ENCODE peak calls at places on chromosomes 4 and X, in five cellular contexts. J is WTC11, V is RWPE2, B is HFF-Myc, Y is mammary epithelial cell. R is an unnamed sample.

GRCh38 chr4:103118171-103118570 is 18.5 kb upstream of the BDH2 start:
- DNase-seq in Y (no peak), V (no peak), B (no peak), J (no peak), R (no peak)

GRCh38 chr4:144650311-144650820 is 4.4 kb downstream of the HHIP start:
- DNase-seq in Y (no peak), V (no peak), J (no peak), B (no peak), R (no peak)

GRCh38 chr4:139279723-139280620 is at the start of gene MGARP:
- DNase-seq in J (peak), Y (peak), V (peak), B (no peak), R (no peak)

GRCh38 chr4:180407273-180407885 is 1835.8 kb upstream of the TENM3 start:
- DNase-seq in V (no peak), B (no peak), J (no peak), Y (no peak), R (no peak)

GRCh38 chr4:111506706-111507105 is 638.5 kb upstream of the FAM241A start:
- DNase-seq in B (no peak), J (no peak), Y (no peak), V (no peak), R (no peak)

GRCh38 chr4:156558365-156559025 is 413.1 kb downstream of the PDGFC start:
- DNase-seq in B (no peak), V (no peak), J (no peak), Y (no peak), R (no peak)

GRCh38 chr4:108738307-108738706 is 24.5 kb downstream of the ETNPPL start:
- DNase-seq in J (no peak), Y (peak), V (no peak), B (no peak), R (no peak)

GRCh38 chrX:94914235-94914634 is 1240.2 kb downstream of the FAM133A start:
- DNase-seq in J (no peak), V (no peak), B (no peak), Y (no peak), R (no peak)

GRCh38 chr4:5812506-5813229 is 80.2 kb downstream of the CRMP1 start:
- DNase-seq in B (peak), J (no peak), Y (peak), V (no peak), R (no peak)

GRCh38 chrX:20594985-20595384 is 328.3 kb upstream of the RPS6KA3 start:
- DNase-seq in B (no peak), Y (no peak), V (no peak), J (no peak), R (no peak)

GRCh38 chrX:30597258-30598012 is 19.9 kb upstream of the TASL start:
- DNase-seq in B (no peak), V (no peak), Y (no peak), J (no peak), R (no peak)

DNA sequence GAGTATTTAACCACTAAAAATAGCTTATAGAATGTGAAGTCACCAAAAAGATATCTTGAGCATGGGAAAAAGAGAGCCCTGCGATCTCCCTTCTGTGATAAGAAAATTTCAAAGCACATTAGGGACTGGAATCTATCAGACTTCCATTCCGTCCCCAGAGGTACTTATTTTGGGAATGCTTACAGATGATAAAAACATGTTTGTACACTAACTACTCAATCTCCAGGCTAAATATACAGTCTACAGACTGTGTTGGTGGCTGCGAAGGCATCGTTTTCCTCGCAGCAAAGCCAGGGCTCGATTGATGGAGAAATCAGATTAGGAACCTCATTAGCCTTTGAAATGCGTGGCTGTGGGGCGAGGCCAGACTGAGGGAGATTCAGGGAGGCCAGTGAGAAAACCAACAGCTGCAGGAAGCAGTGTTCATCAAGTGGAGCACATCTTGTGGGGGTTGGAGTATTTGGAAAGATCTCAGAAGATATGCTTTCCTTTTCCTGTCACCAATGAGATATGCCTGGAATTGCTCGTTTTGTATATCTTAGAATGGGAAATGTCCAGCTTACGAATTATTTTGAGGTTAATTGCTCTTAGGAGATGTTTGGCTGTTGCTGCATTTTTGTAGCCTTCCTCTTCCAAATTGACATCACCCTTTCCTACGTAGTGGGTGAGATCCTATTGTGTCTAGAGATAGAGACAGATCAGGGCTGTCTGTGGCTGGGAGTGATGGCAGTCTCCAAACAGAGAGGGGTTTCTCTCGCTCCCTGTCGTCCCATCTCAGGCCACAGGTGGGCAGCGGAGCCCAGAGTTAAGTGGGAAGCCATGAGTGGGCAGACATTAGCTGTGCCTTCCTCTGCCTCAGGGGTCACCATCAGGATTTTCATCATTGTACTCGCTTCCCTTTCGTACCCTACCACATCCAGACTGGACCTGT is 225.0 kb upstream of the FAT1 start:
- DNase-seq in J (peak), Y (no peak), B (no peak), V (no peak), R (no peak)
- TF ChIP-seq CTCF in J (peak), Y (peak), B (peak), V (peak), R (peak)

DNA sequence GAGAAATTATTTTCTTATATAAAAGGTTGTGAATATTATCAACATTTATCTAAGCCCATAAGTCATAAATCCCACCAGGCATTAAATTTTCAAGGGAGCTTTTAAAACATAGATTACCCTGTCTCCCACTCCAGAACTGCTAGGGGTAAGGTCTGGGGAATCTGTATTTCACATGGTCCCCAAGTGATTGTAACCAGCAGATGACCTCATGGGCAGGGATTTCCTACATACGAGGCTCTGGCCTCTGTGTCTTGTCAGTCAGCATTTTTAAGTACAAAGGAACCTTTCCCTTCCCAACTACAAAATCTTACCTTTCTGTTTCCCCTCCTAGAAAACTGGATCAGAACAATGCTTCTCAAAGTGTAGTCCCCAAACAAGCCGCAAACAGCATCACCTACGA is 188.6 kb downstream of the TSPAN5 start:
- DNase-seq in J (no peak), Y (no peak), V (no peak), B (no peak), R (no peak)
- TF ChIP-seq CTCF in J (no peak), Y (no peak), V (no peak), B (no peak), R (no peak)

DNA sequence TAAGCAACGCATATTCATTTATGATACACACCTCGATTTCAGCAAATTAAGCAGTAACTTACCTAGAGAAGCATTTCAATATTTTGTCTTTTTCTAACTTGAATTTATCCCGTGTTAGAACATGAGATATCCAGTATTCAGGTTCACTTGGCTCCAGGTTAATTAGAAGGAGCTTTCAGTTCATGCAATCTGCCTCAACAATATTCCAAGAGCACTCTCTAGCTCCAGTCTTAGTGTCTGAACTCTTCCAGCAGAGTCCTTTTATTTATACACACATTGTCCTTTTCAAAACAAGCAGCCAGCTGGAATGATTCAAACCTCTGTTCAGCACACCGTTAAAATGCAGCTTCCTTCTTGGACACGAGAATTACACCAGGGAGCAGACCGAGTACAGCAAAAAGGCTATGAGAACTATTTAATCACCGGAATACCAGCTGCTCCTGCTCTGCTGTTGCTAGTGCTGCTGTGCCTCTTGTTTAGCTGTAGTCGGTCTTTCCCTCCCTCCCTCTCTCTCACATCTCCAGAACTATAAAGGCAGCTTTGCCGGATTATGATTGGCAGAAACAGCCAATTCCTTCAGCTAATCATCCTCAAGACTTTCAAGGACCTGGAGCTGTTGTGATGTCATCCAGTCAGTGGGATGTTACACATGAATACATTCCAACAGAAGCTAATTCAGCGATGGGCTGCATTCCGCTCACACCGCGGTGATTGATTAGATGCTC is at the start of gene NDST4:
- DNase-seq in J (no peak), V (no peak), Y (peak), B (no peak), R (no peak)
- TF ChIP-seq CTCF in J (no peak), V (no peak), Y (no peak), B (no peak), R (peak)

DNA sequence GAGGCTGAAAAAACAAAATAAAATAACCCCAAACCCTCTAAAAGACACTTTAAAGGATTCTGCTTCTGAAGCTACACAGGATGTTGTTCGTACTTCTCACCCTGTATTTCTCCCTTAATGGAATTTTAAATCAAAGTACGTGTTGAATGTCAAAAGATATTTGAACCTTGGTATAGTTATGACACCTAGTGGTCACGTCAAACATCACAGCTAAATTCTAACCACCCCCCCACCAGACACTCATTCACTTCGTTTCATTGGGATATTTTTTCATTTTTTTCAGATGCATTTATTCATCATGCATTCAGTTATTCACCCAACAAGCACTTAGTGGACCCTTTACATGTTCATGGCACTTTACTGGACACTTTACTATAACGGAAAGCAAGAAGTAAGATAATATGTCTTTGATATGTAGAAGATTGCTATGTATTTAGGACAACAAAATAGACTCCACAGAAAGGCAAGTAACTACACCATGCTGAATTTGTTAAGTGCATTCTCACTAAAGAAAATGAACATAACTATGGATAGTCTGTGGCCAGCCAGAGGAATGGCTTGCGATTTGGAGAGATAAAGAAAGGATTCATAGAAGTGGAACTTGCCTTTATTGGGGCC is 62.5 kb upstream of the GPR174 start:
- DNase-seq in Y (peak), V (no peak), B (no peak), J (no peak), R (no peak)
- TF ChIP-seq CTCF in Y (peak), V (peak), B (peak), J (no peak), R (peak)

GRCh38 chr4:165345663-165346417 is 18.4 kb downstream of the MSMO1 start:
- DNase-seq in V (no peak), B (no peak), J (no peak), Y (no peak), R (no peak)
- TF ChIP-seq CTCF in V (peak), B (no peak), J (no peak), Y (no peak), R (peak)

GRCh38 chrX:56766554-56767412 is 37.7 kb downstream of the NBDY start:
- DNase-seq in V (no peak), Y (no peak), J (no peak), B (no peak), R (peak)
- TF ChIP-seq CTCF in V (no peak), Y (no peak), J (no peak), B (no peak), R (no peak)

GRCh38 chrX:74536142-74537010 is 78.0 kb downstream of the RLIM start:
- DNase-seq in Y (peak), V (peak), B (no peak), J (peak), R (peak)
- TF ChIP-seq CTCF in Y (peak), V (no peak), B (peak), J (no peak), R (peak)

DNA sequence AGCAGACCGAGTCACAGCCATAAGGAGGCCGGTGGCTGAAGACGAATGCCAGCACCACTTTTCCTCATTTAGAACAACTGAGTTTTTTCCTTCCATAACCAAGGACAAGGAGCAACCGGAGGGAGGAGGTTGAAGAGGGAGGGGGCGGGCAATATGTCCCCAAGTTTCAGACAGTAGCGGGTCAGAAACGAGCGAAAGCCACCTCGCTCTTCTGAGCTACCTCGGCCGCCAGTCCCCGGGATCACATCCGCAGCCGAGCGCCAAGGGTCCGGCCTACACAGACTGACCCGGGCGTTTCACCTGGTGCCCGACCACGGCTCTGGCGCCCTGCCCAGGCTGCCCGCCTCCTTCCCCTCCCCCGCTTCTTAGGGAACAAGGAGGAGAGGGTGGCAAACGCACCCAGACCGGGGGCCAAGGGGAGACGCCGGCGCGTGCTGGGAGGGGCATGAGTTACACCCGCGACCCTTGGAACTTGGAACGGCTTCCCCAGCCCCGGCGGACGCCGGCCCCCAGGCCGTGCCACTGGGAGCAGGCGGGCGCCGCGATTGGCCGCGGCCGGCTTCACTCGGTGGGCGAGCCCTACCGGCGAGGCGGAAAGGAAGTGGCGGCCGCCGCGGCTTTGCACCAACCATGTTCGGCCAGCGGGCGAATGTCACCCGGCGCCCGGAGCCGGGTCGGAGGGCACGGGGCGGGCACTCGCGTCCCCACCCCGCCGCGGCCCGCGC is 1.6 kb downstream of the IRF2 start:
- DNase-seq in V (peak), Y (peak), J (peak), B (no peak), R (peak)
- TF ChIP-seq CTCF in V (no peak), Y (peak), J (no peak), B (no peak), R (peak)

DNA sequence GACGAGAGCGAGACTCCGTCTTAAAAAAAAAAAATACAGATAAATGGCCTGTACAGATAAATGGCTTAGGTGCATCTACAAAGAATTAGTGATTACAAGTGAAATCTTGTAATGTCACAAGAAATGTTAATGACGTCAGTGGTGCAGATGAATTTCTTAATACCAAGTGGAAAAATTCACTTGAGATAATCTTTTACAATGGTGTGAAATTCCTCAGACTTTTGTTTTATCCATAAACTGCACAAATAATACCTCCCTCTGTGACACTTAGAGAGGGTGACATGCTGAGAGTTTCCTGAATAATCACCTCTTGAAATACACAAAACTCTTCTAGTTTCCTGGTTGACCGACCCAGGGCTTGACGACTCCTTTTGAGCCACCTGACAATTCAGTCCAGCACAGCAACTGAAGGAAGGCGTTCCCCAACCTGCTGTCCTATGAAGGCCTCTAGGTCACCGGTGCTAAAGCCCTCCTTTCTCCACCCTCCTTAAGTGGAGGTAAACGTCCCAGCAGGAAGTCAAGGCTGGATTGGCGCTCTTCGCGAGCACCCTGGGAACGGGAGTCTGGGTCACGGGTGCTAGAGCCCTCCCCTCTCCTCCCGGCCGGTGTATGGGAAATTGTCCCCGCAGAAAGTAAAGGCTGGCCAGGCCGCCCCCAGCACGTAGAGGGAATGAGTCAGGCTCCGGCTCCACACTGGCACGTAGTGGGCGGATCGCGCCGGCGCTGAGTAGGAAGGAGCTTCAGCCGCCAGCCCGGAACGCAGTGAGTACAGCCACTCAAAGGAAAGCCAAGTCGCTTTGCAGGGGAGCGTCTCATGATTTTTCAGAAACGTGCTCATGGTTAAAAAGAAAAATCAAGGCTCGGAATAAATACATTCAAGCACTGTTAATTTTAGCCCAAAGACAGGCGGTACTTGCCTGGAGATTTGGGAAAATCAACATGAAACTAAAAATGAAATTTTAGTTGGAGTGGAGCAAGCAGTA is at the start of gene TMEM144:
- DNase-seq in Y (peak), V (peak), J (peak), B (peak), R (peak)
- TF ChIP-seq CTCF in Y (peak), V (no peak), J (no peak), B (no peak), R (peak)

GRCh38 chr4:185634066-185634652 is 98.9 kb upstream of the PDLIM3 start:
- DNase-seq in J (no peak), V (no peak), B (peak), Y (no peak), R (no peak)
- TF ChIP-seq CTCF in J (peak), V (peak), B (peak), Y (peak), R (peak)